ENCODE peak calls at places on chromosome 13, in four cellular contexts. D is A549, E is endothelial cell of umbilical vein, U is GM12878. C is an unnamed sample.

GRCh38 chr13:91904005-91904404 is 505.6 kb downstream of the GPC5 start:
- DNase-seq in D (no peak), U (peak), E (no peak), C (no peak)

GRCh38 chr13:51959773-51960172 is 51.5 kb downstream of the ATP7B start:
- DNase-seq in D (no peak), U (no peak), E (no peak), C (peak)

GRCh38 chr13:46031581-46032263 is 20.8 kb downstream of the ZC3H13 start:
- DNase-seq in D (no peak), U (no peak), E (no peak), C (no peak)

GRCh38 chr13:113879506-113880360 is 15.9 kb upstream of the GAS6 start:
- DNase-seq in D (no peak), U (no peak), E (no peak), C (no peak)

GRCh38 chr13:109344552-109345157 is 441.7 kb downstream of the IRS2 start:
- DNase-seq in D (peak), U (no peak), E (peak), C (no peak)

GRCh38 chr13:86974251-86974994 is 696.7 kb upstream of the SLITRK5 start:
- DNase-seq in E (no peak), D (no peak), U (no peak), C (no peak)

GRCh38 chr13:49498211-49498610 is 2.5 kb downstream of the PHF11 start:
- DNase-seq in U (no peak), D (no peak), E (no peak), C (no peak)

GRCh38 chr13:94061316-94061715 is 418.2 kb downstream of the DCT start:
- DNase-seq in U (no peak), D (no peak), E (no peak), C (no peak)

GRCh38 chr13:45847554-45848224 is 3.9 kb downstream of the SIAH3 start:
- DNase-seq in E (peak), U (no peak), D (no peak), C (peak)

GRCh38 chr13:90485441-90485840 is 862.0 kb upstream of the MIR17HG start:
- DNase-seq in E (no peak), D (no peak), U (no peak), C (no peak)

GRCh38 chr13:30038884-30039283 is 188.5 kb upstream of the UBL3 start:
- DNase-seq in D (no peak), E (no peak), U (no peak), C (peak)

GRCh38 chr13:107867701-107868661 is 347.4 kb downstream of the LIG4 start:
- DNase-seq in D (no peak), U (no peak), E (peak), C (no peak)

GRCh38 chr13:86324191-86324590 is 525.0 kb upstream of the SLITRK6 start:
- DNase-seq in D (no peak), U (no peak), E (no peak), C (no peak)

GRCh38 chr13:73228546-73228945 is 169.7 kb downstream of the KLF5 start:
- DNase-seq in U (no peak), D (no peak), E (no peak), C (no peak)

GRCh38 chr13:101327844-101328243 is 88.5 kb downstream of the NALCN start:
- DNase-seq in E (no peak), U (no peak), D (no peak), C (no peak)
- TF ChIP-seq POLR2A in E (no peak), U (no peak), D (no peak), C (no peak)

GRCh38 chr13:50780201-50781015 is 63.1 kb downstream of the DLEU7 start:
- DNase-seq in D (no peak), U (no peak), E (no peak), C (no peak)

GRCh38 chr13:50783066-50783465 is 60.4 kb downstream of the DLEU7 start:
- DNase-seq in E (no peak), D (no peak), U (no peak), C (no peak)

GRCh38 chr13:50779443-50780200 is 63.9 kb downstream of the DLEU7 start:
- DNase-seq in D (no peak), E (no peak), U (no peak), C (no peak)

GRCh38 chr13:50787316-50788195 is 55.9 kb downstream of the DLEU7 start:
- DNase-seq in D (no peak), U (no peak), E (no peak), C (no peak)

DNA sequence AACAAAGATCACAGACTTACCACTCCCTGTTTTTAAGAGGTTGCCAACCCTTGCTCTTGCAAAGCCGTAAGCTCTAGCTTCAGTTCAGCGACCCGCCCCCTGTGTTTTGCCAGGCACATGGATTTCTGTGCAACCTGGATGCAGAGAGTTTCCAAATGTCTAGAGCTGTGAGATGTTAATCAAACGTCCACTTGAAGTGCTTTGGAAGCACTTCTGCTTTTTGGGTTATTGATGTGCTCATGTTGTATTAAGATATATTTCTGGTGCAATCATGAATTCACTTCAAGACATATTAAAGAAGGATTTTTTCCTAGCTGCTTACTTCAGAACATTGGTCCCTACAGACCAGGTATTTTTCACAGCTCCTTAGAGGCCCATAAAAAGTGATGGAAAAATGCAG is 59.6 kb downstream of the DLEU7 start:
- DNase-seq in D (no peak), E (no peak), U (no peak), C (peak)
- TF ChIP-seq CTCF in D (no peak), E (no peak), U (no peak), C (no peak)

GRCh38 chr13:80070024-80070703 is 270.8 kb downstream of the SPRY2 start:
- DNase-seq in D (no peak), E (no peak), U (no peak), C (no peak)
- TF ChIP-seq MYC in D (no peak), E (no peak), U (no peak), C (no peak)

GRCh38 chr13:98921015-98921414 is 56.8 kb downstream of the DOCK9 start:
- DNase-seq in U (no peak), D (no peak), E (no peak), C (no peak)
- TF ChIP-seq POLR2A in U (no peak), D (no peak), E (no peak), C (no peak)

GRCh38 chr13:42733046-42733445 is 48.3 kb upstream of the FAM216B start:
- DNase-seq in E (no peak), U (no peak), D (no peak), C (no peak)
- TF ChIP-seq CTCF in E (no peak), U (no peak), D (no peak), C (no peak)

GRCh38 chr13:23934481-23934880 is 37.2 kb upstream of the C1QTNF9B start:
- DNase-seq in E (no peak), D (no peak), U (no peak), C (no peak)
- TF ChIP-seq MYC in E (no peak), D (no peak), U (no peak), C (no peak)

GRCh38 chr13:110705826-110706569 is at the start of gene CARS2:
- DNase-seq in U (peak), E (peak), D (peak), C (peak)
- TF ChIP-seq POLR2A in U (peak), E (peak), D (peak), C (peak)

GRCh38 chr13:31154939-31155338 is 6.8 kb downstream of the HSPH1 start:
- DNase-seq in E (no peak), U (no peak), D (no peak), C (no peak)
- TF ChIP-seq CTCF in E (no peak), U (no peak), D (no peak), C (no peak)